ENCODE peak calls at places on chromosomes 6 and 20, in six cellular contexts. Q is non-pigmented ciliary epithelial cell; N is fibroblast of lung; X is activated CD4-positive, alpha-beta T cell treated with anti-CD3 and anti-CD28 coated beads for 48 hours; D is left colon; E is H54. U is an unnamed sample.

GRCh38 chr20:44247676-44248419 is 740 bp downstream of the GDAP1L1 start:
- DNase-seq in X (peak), N (peak), E (peak), Q (no peak), D (no peak), U (peak)

GRCh38 chr6:23269436-23269835 is 700.1 kb downstream of the HDGFL1 start:
- DNase-seq in Q (no peak), E (no peak), X (no peak), N (peak), D (no peak), U (no peak)

GRCh38 chr20:63847374-63848002 is 13.8 kb upstream of the ABHD16B start:
- DNase-seq in D (no peak), E (no peak), X (no peak), N (no peak), Q (no peak), U (no peak)

GRCh38 chr20:19757487-19757972 is 528 bp upstream of the RIN2 start:
- DNase-seq in Q (no peak), X (no peak), N (peak), D (peak), E (peak), U (peak)

GRCh38 chr6:136784910-136785746 is 7.1 kb downstream of the MAP3K5 start:
- DNase-seq in E (no peak), D (peak), X (peak), N (peak), Q (no peak), U (no peak)

GRCh38 chr20:13898012-13898612 is 92.3 kb downstream of the SEL1L2 start:
- DNase-seq in X (no peak), D (no peak), E (no peak), Q (no peak), N (no peak), U (no peak)

GRCh38 chr20:17648306-17648646 is 33.8 kb downstream of the RRBP1 start:
- DNase-seq in Q (no peak), N (no peak), D (no peak), E (no peak), X (no peak), U (no peak)

GRCh38 chr20:54474866-54475265 is 527 bp upstream of the DOK5 start:
- DNase-seq in E (no peak), X (no peak), Q (no peak), N (no peak), D (no peak), U (no peak)

GRCh38 chr20:38175221-38176030 is 10.4 kb upstream of the TGM2 start:
- DNase-seq in X (no peak), N (no peak), D (no peak), E (no peak), Q (no peak), U (no peak)

GRCh38 chr6:107540465-107540857 is 50.5 kb downstream of the SOBP start:
- DNase-seq in Q (no peak), X (no peak), N (no peak), E (no peak), D (no peak), U (no peak)

GRCh38 chr6:110705543-110705942 is 109.7 kb downstream of the CDK19 start:
- DNase-seq in Q (no peak), N (no peak), E (no peak), D (no peak), X (no peak), U (no peak)

GRCh38 chr20:26279224-26279623 is 582.6 kb upstream of the ZNF337 start:
- DNase-seq in X (no peak), Q (no peak), N (no peak), E (no peak), D (no peak), U (no peak)

GRCh38 chr6:39980839-39981580 is 46.7 kb upstream of the MOCS1 start:
- DNase-seq in Q (peak), N (peak), X (peak), D (peak), E (peak), U (peak)

GRCh38 chr6:24744911-24745310 is 26.0 kb upstream of the C6orf62 start:
- DNase-seq in D (no peak), Q (no peak), E (no peak), X (no peak), N (no peak), U (no peak)